ENCODE peak calls at places on chromosomes 2 and 18, in six cellular contexts. One of them, this sample, is unnamed.

GRCh38 chr2:20148841-20149702 is 75.9 kb downstream of the SDC1 start:
- DNase-seq in GM23248: peak; percentile 74
- DNase-seq in neural progenitor cell: peak; percentile 66
- DNase-seq in keratinocyte: no peak
- DNase-seq in IMR-90: peak; percentile 89
- DNase-seq in DND-41: no peak
- DNase-seq in this sample: no peak

GRCh38 chr2:44084850-44085249 is 83.8 kb upstream of the PPM1B start:
- DNase-seq in keratinocyte: no peak
- DNase-seq in DND-41: no peak
- DNase-seq in IMR-90: no peak
- DNase-seq in neural progenitor cell: no peak
- DNase-seq in GM23248: no peak
- DNase-seq in this sample: no peak

GRCh38 chr18:323253-323622 is 55.4 kb upstream of the THOC1 start:
- DNase-seq in keratinocyte: no peak
- DNase-seq in neural progenitor cell: no peak
- DNase-seq in GM23248: peak; percentile 66
- DNase-seq in IMR-90: peak; percentile 38
- DNase-seq in DND-41: no peak
- DNase-seq in this sample: no peak

GRCh38 chr2:20288941-20289340 is 61.7 kb downstream of the PUM2 start:
- DNase-seq in DND-41: no peak
- DNase-seq in neural progenitor cell: no peak
- DNase-seq in keratinocyte: peak; percentile 11
- DNase-seq in GM23248: peak; percentile 80
- DNase-seq in IMR-90: no peak
- DNase-seq in this sample: peak; percentile 57

GRCh38 chr2:138536302-138536701 is 34.7 kb downstream of the SPOPL start:
- DNase-seq in IMR-90: no peak
- DNase-seq in DND-41: no peak
- DNase-seq in keratinocyte: no peak
- DNase-seq in neural progenitor cell: peak; percentile 27
- DNase-seq in GM23248: peak; percentile 13
- DNase-seq in this sample: no peak

GRCh38 chr2:172969171-172969570 is 106.5 kb upstream of the MAP3K20 start:
- DNase-seq in IMR-90: peak; percentile 6
- DNase-seq in DND-41: no peak
- DNase-seq in neural progenitor cell: no peak
- DNase-seq in GM23248: peak; percentile 15
- DNase-seq in keratinocyte: no peak
- DNase-seq in this sample: no peak

GRCh38 chr2:169980001-169980400 is 152.7 kb downstream of the UBR3 start:
- DNase-seq in DND-41: no peak
- DNase-seq in neural progenitor cell: no peak
- DNase-seq in GM23248: no peak
- DNase-seq in keratinocyte: no peak
- DNase-seq in IMR-90: no peak
- DNase-seq in this sample: no peak

GRCh38 chr2:238114851-238115660 is 14.9 kb downstream of the ESPNL start:
- DNase-seq in GM23248: no peak
- DNase-seq in neural progenitor cell: no peak
- DNase-seq in IMR-90: no peak
- DNase-seq in keratinocyte: no peak
- DNase-seq in DND-41: no peak
- DNase-seq in this sample: no peak

GRCh38 chr18:12862467-12862866 is 21.6 kb downstream of the PTPN2 start:
- DNase-seq in keratinocyte: peak; percentile 44
- DNase-seq in GM23248: no peak
- DNase-seq in neural progenitor cell: peak; percentile 76
- DNase-seq in IMR-90: no peak
- DNase-seq in DND-41: no peak
- DNase-seq in this sample: peak; percentile 88

GRCh38 chr2:239400000-239400831 is 604 bp downstream of the HDAC4 start:
- DNase-seq in IMR-90: peak; percentile 36
- DNase-seq in DND-41: peak; percentile 28
- DNase-seq in GM23248: peak; percentile 58
- DNase-seq in keratinocyte: no peak
- DNase-seq in neural progenitor cell: peak; percentile 85
- DNase-seq in this sample: no peak

GRCh38 chr18:29439398-29439797 is 1262.5 kb upstream of the CDH2 start:
- DNase-seq in GM23248: peak; percentile 6
- DNase-seq in IMR-90: no peak
- DNase-seq in keratinocyte: no peak
- DNase-seq in DND-41: no peak
- DNase-seq in neural progenitor cell: peak; percentile 4
- DNase-seq in this sample: no peak

GRCh38 chr18:68916734-68917133 is 118.9 kb downstream of the CCDC102B start:
- DNase-seq in GM23248: peak; percentile 2
- DNase-seq in DND-41: no peak
- DNase-seq in IMR-90: no peak
- DNase-seq in keratinocyte: no peak
- DNase-seq in neural progenitor cell: no peak
- DNase-seq in this sample: no peak

GRCh38 chr2:183025993-183026392 is 12.3 kb downstream of the NCKAP1 start:
- DNase-seq in IMR-90: no peak
- DNase-seq in keratinocyte: no peak
- DNase-seq in neural progenitor cell: no peak
- DNase-seq in GM23248: no peak
- DNase-seq in DND-41: no peak
- DNase-seq in this sample: no peak
- H4K20me1 ChIP-seq in IMR-90: peaks cover 69% of the 10 kb centered on the region
- H4K20me1 ChIP-seq in keratinocyte: peaks cover 14% of the 10 kb centered on the region
- H4K20me1 ChIP-seq in neural progenitor cell: peaks cover 67% of the 10 kb centered on the region
- H4K20me1 ChIP-seq in GM23248: peaks cover 25% of the 10 kb centered on the region
- H4K20me1 ChIP-seq in DND-41: no peaks in the 10 kb centered on the region
- H4K20me1 ChIP-seq in this sample: peaks cover 92% of the 10 kb centered on the region

GRCh38 chr2:32715981-32716380 is 88.1 kb downstream of the TTC27 start:
- DNase-seq in keratinocyte: peak; percentile 41
- DNase-seq in GM23248: peak; percentile 23
- DNase-seq in DND-41: no peak
- DNase-seq in neural progenitor cell: no peak
- DNase-seq in IMR-90: peak; percentile 63
- DNase-seq in this sample: no peak
- H3K4me1 ChIP-seq in keratinocyte: peaks cover 27% of the 10 kb centered on the region
- H3K4me1 ChIP-seq in GM23248: peaks cover 8% of the 10 kb centered on the region
- H3K4me1 ChIP-seq in DND-41: no peaks in the 10 kb centered on the region
- H3K4me1 ChIP-seq in neural progenitor cell: no peaks in the 10 kb centered on the region
- H3K4me1 ChIP-seq in IMR-90: peaks cover 3% of the 10 kb centered on the region
- H3K4me1 ChIP-seq in this sample: no peaks in the 10 kb centered on the region

GRCh38 chr2:61465045-61465444 is 5.8 kb downstream of the USP34 start:
- DNase-seq in neural progenitor cell: no peak
- DNase-seq in IMR-90: no peak
- DNase-seq in keratinocyte: no peak
- DNase-seq in GM23248: no peak
- DNase-seq in DND-41: no peak
- DNase-seq in this sample: no peak
- H3K4me3 ChIP-seq in neural progenitor cell: no peak overlapping the region
- H3K4me3 ChIP-seq in IMR-90: no peak overlapping the region
- H3K4me3 ChIP-seq in keratinocyte: no peak overlapping the region
- H3K4me3 ChIP-seq in GM23248: no peak overlapping the region
- H3K4me3 ChIP-seq in DND-41: no peak overlapping the region
- H3K4me3 ChIP-seq in this sample: no peak overlapping the region

DNA sequence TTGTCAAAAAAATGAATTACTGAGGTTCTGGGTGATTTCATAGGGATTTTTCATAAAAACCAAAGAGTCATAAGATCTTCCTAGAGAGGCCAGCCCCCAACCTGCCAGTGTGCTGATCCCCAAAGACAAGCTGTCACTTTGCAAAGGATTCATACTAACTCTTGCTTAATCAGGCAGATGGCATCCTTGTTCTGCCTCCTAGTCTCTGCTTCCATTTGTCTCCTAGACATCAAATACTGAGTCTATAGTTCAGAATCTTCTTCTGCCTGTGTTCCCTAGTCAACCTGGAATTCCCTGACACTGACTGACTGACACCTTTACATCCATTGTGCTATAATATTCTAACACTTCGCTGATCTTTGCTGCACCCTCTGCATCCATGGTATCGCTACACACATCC is 84.9 kb downstream of the SLC8A1 start:
- DNase-seq in GM23248: no peak
- DNase-seq in IMR-90: no peak
- DNase-seq in neural progenitor cell: no peak
- DNase-seq in keratinocyte: no peak
- DNase-seq in DND-41: no peak
- DNase-seq in this sample: no peak
- H4K20me1 ChIP-seq in GM23248: no peaks in the 10 kb centered on the region
- H4K20me1 ChIP-seq in IMR-90: no peaks in the 10 kb centered on the region
- H4K20me1 ChIP-seq in neural progenitor cell: no peaks in the 10 kb centered on the region
- H4K20me1 ChIP-seq in keratinocyte: no peaks in the 10 kb centered on the region
- H4K20me1 ChIP-seq in DND-41: peaks cover under 1% of the 10 kb centered on the region
- H4K20me1 ChIP-seq in this sample: no peaks in the 10 kb centered on the region

GRCh38 chr2:200320991-200321390 is 14.5 kb downstream of the SPATS2L start:
- DNase-seq in DND-41: no peak
- DNase-seq in GM23248: no peak
- DNase-seq in keratinocyte: no peak
- DNase-seq in neural progenitor cell: no peak
- DNase-seq in IMR-90: no peak
- DNase-seq in this sample: no peak
- H3K4me1 ChIP-seq in DND-41: no peaks in the 10 kb centered on the region
- H3K4me1 ChIP-seq in GM23248: peaks cover 26% of the 10 kb centered on the region
- H3K4me1 ChIP-seq in keratinocyte: peaks cover 24% of the 10 kb centered on the region
- H3K4me1 ChIP-seq in neural progenitor cell: peaks cover 55% of the 10 kb centered on the region
- H3K4me1 ChIP-seq in IMR-90: peaks cover 23% of the 10 kb centered on the region
- H3K4me1 ChIP-seq in this sample: peaks cover 68% of the 10 kb centered on the region